ENCODE peak calls at places on chromosome 20, in six cellular contexts. A is endodermal cell, J is stomach, I is NCI-H510A treated with DMSO at 0.1 percent for 48 hours, G is AML-193, M is T-helper 17 cell. V is an unnamed sample.

GRCh38 chr20:12535770-12536169 is 473.0 kb upstream of the SPTLC3 start:
- DNase-seq in A (peak; percentile 71), J (no peak), I (no peak), G (no peak), M (no peak), V (no peak)

GRCh38 chr20:1185316-1185741 is 548 bp upstream of the TMEM74B start:
- DNase-seq in A (no peak), J (no peak), I (peak; percentile 31), G (no peak), M (no peak), V (no peak)

GRCh38 chr20:10667077-10667401 is 6.8 kb downstream of the JAG1 start:
- DNase-seq in A (no peak), J (no peak), I (no peak), G (no peak), M (no peak), V (peak; percentile 85)

GRCh38 chr20:53609501-53610445 is 16.1 kb upstream of the ZNF217 start:
- DNase-seq in A (peak; percentile 83), J (peak; percentile 45), I (peak; percentile 94), G (peak; percentile 77), M (peak; percentile 46), V (no peak)

GRCh38 chr20:16927031-16927430 is 178.9 kb downstream of the OTOR start:
- DNase-seq in A (no peak), J (no peak), I (peak; percentile 11), G (no peak), M (no peak), V (no peak)

GRCh38 chr20:7829776-7830175 is 110.5 kb downstream of the HAO1 start:
- DNase-seq in A (no peak), J (no peak), I (no peak), G (no peak), M (no peak), V (no peak)

GRCh38 chr20:33917813-33918525 is 75.7 kb upstream of the RALY start:
- DNase-seq in A (no peak), J (no peak), I (no peak), G (no peak), M (no peak), V (no peak)

GRCh38 chr20:50397058-50397457 is 113.1 kb upstream of the PTPN1 start:
- DNase-seq in A (no peak), J (no peak), I (no peak), G (no peak), M (no peak), V (no peak)